ENCODE peak calls at places on chromosomes 12 and 14, in eight cellular contexts. S is activated B cell treated with CpG ODN at 0.5 μM for 24 hours, Y is kidney, Q is tibial nerve, X is dorsolateral prefrontal cortex, B is thoracic aorta, D is lower leg skin, Z is Calu3. K is an unnamed sample.

GRCh38 chr14:68661226-68662225 is 131.3 kb downstream of the ZFP36L1 start:
- DNase-seq in S (no peak), Y (no peak), Q (no peak), X (no peak), B (no peak), D (no peak), Z (no peak), K (no peak)

GRCh38 chr12:55973598-55974307 is at the start of gene RAB5B:
- DNase-seq in S (peak), Y (peak), Q (peak), X (peak), B (peak), D (peak), Z (peak), K (peak)

GRCh38 chr12:89999699-90000505 is 291.3 kb upstream of the ATP2B1 start:
- DNase-seq in S (no peak), Y (no peak), Q (no peak), X (no peak), B (no peak), D (no peak), Z (no peak), K (no peak)

GRCh38 chr12:32811686-32812392 is 56.1 kb upstream of the YARS2 start:
- DNase-seq in S (no peak), Y (no peak), Q (no peak), X (no peak), B (no peak), D (no peak), Z (no peak), K (no peak)

GRCh38 chr14:53571990-53572389 is 384.6 kb downstream of the BMP4 start:
- DNase-seq in S (no peak), Y (no peak), Q (no peak), X (no peak), B (no peak), D (no peak), Z (no peak), K (no peak)

GRCh38 chr12:44779766-44780165 is 96.3 kb downstream of the NELL2 start:
- DNase-seq in S (no peak), Y (no peak), Q (no peak), X (no peak), B (no peak), D (no peak), Z (no peak), K (no peak)

GRCh38 chr12:51023625-51024395 is 2.4 kb downstream of the SLC11A2 start:
- DNase-seq in S (no peak), Y (no peak), Q (no peak), X (no peak), B (no peak), D (no peak), Z (no peak), K (no peak)

GRCh38 chr12:104792570-104792969 is 165.5 kb downstream of the SLC41A2 start:
- DNase-seq in S (no peak), Y (no peak), Q (no peak), X (no peak), B (peak), D (peak), Z (no peak), K (no peak)

GRCh38 chr14:92935446-92935845 is 12.5 kb downstream of the CHGA start:
- DNase-seq in S (no peak), Y (no peak), Q (no peak), X (peak), B (no peak), D (no peak), Z (no peak), K (no peak)

GRCh38 chr12:101962486-101962885 is 85.1 kb downstream of the DRAM1 start:
- DNase-seq in S (no peak), Y (no peak), Q (no peak), X (no peak), B (no peak), D (no peak), Z (no peak), K (no peak)

GRCh38 chr12:21276826-21277225 is 57.9 kb downstream of the SLCO1A2 start:
- DNase-seq in S (no peak), Y (peak), Q (no peak), X (no peak), B (no peak), D (no peak), Z (no peak), K (no peak)

GRCh38 chr14:93113678-93114067 is 2.1 kb downstream of the ITPK1 start:
- DNase-seq in S (no peak), Y (no peak), Q (no peak), X (no peak), B (no peak), D (no peak), Z (no peak), K (no peak)

GRCh38 chr12:65759735-65760134 is 64.5 kb upstream of the HMGA2 start:
- DNase-seq in S (no peak), Y (no peak), Q (no peak), X (no peak), B (no peak), D (no peak), Z (no peak), K (no peak)

GRCh38 chr12:69171881-69172280 is 67.5 kb upstream of the CPSF6 start:
- DNase-seq in S (no peak), Y (no peak), Q (no peak), X (no peak), B (no peak), D (no peak), Z (no peak), K (no peak)

GRCh38 chr14:56805201-56805991 is 4.9 kb downstream of the OTX2 start:
- DNase-seq in S (no peak), Y (no peak), Q (no peak), X (no peak), B (no peak), D (no peak), Z (no peak), K (no peak)

GRCh38 chr14:33530358-33530757 is 420.5 kb downstream of the EGLN3 start:
- DNase-seq in S (no peak), Y (no peak), Q (no peak), X (no peak), B (no peak), D (no peak), Z (no peak), K (no peak)

DNA sequence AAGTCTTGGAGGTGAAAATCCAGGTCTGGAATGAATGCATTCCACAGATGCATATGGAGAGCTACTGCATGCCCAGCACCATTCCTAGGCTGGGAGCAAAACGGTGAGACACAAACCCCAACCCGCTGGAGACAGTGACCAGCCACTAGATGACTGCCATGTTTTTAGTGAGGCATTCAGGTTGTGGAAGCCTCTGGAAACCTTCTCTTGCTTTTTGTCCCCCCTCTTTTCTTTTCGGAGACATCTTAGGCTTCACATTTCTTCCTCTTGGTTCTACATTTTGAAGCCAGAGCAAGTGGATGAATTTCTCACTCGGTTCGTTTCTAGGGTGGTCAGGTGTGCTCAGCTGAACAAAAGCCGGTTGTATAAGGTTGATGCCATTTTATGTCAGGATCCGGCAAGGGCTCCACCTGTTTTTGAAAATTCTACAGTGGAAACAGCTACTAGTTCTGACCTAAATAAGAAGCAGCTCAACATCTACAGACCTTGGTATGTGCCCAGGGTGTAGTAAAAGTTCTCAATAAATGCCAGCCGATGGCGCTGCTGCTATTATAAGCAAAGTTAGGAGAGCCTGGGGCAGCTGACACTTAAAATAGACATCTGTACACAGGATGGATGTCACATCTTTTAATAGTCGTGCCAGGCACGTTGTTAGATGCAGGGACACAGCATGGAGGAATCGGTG is 1.8 kb upstream of the ZNF839 start:
- DNase-seq in S (no peak), Y (no peak), Q (no peak), X (peak), B (no peak), D (no peak), Z (no peak), K (no peak)
- TF ChIP-seq CTCF in S (no peak), Y (no peak), Q (no peak), X (no peak), B (no peak), D (no peak), Z (no peak), K (no peak)

DNA sequence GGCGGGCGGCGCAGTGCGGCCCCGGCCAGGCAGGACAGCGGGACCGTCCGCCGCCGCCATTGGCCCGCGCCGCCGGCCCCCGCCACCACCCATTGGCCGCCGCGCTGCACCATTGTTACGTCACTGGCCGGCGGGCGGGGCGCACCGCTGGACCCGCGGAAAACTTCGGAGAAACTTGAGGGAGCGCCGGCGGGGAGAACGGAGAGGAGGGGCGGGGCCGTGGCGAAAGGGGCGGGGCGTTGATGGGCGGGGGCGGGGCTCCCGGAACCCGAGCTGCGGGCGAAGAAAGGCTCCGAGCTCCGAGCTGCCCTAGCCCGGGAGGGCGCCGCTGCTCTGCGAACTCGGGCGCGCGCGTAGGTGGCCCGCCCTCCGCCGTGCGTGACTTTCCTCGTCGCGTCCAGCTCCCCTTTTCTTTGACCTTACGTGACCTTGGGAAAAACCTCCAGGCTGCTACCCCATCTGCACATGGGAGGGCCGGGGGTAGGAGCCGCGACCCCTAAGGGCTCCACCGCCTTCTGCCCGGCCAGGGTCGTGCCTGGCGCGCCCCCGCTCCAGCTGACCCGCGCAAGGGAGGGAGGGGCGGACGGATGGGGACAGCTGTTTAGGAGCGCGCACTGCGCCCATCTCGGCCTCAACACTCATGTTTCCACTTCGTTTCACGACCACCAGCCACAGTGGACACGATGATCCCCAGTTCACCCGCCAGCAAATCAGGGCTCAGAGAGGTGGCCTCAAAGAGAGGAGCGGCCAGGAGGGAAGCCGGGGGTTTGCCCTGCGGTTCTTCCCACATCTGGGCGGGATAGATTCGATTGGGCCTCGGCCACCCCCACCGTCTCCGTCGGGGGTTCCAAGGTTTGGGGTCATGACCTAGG is at the start of gene ANKRD9:
- DNase-seq in S (peak), Y (peak), Q (peak), X (peak), B (peak), D (peak), Z (peak), K (peak)
- TF ChIP-seq CTCF in S (no peak), Y (no peak), Q (no peak), X (no peak), B (no peak), D (no peak), Z (no peak), K (peak)

GRCh38 chr12:109432431-109432830 is 44.7 kb downstream of the KCTD10 start:
- DNase-seq in S (no peak), Y (no peak), Q (no peak), X (no peak), B (no peak), D (no peak), Z (no peak), K (no peak)
- TF ChIP-seq CTCF in S (no peak), Y (no peak), Q (no peak), X (no peak), B (no peak), D (no peak), Z (no peak), K (no peak)

GRCh38 chr12:106907411-106907810 is 48.3 kb upstream of the TMEM263 start:
- DNase-seq in S (no peak), Y (no peak), Q (no peak), X (no peak), B (no peak), D (no peak), Z (no peak), K (no peak)
- TF ChIP-seq CTCF in S (no peak), Y (no peak), Q (no peak), X (no peak), B (no peak), D (no peak), Z (peak), K (no peak)

GRCh38 chr14:65412189-65412846 is at the start of gene FUT8:
- DNase-seq in S (peak), Y (peak), Q (peak), X (peak), B (peak), D (peak), Z (peak), K (peak)
- TF ChIP-seq CTCF in S (no peak), Y (peak), Q (peak), X (peak), B (peak), D (no peak), Z (peak), K (peak)

GRCh38 chr14:104135121-104135903 is 3.1 kb upstream of the KIF26A start:
- DNase-seq in S (no peak), Y (peak), Q (no peak), X (no peak), B (no peak), D (no peak), Z (peak), K (no peak)
- TF ChIP-seq CTCF in S (no peak), Y (no peak), Q (no peak), X (no peak), B (no peak), D (no peak), Z (no peak), K (peak)

GRCh38 chr12:54232790-54233189 is 44.0 kb upstream of the SMUG1 start:
- DNase-seq in S (no peak), Y (no peak), Q (no peak), X (no peak), B (no peak), D (no peak), Z (no peak), K (no peak)
- TF ChIP-seq CTCF in S (no peak), Y (no peak), Q (no peak), X (no peak), B (peak), D (no peak), Z (no peak), K (peak)